ENCODE peak calls at places on chromosomes 5 and 9, in seven cellular contexts. C is DMS153; G is activated naive CD4-positive, alpha-beta T cell treated with anti-CD3 and anti-CD28 coated beads for 36 hours; L is astrocyte of the spinal cord; I is epithelial cell of esophagus; K is NCI-H460; A is GM12865. Q is an unnamed sample.

GRCh38 chr5:154274828-154275185 is 84.3 kb downstream of the GALNT10 start:
- DNase-seq in C (no peak), G (no peak), L (no peak), I (peak), K (no peak), A (no peak), Q (no peak)

GRCh38 chr5:177357459-177358332 is at the start of gene RGS14:
- DNase-seq in C (peak), G (peak), L (peak), I (peak), K (no peak), A (peak), Q (no peak)

GRCh38 chr9:126965541-126966428 is 51.2 kb downstream of the RALGPS1 start:
- DNase-seq in C (no peak), G (peak), L (peak), I (peak), K (peak), A (peak), Q (peak)

GRCh38 chr9:128714586-128715435 is 9.1 kb downstream of the ZDHHC12 start:
- DNase-seq in C (no peak), G (no peak), L (no peak), I (no peak), K (no peak), A (no peak), Q (no peak)

GRCh38 chr5:435961-436640 is 6.9 kb upstream of the EXOC3 start:
- DNase-seq in C (peak), G (no peak), L (no peak), I (peak), K (peak), A (peak), Q (no peak)

GRCh38 chr5:54985301-54986268 is at the start of gene ESM1:
- DNase-seq in C (no peak), G (no peak), L (peak), I (peak), K (peak), A (no peak), Q (no peak)

GRCh38 chr5:56633950-56634349 is 181.4 kb upstream of the MAP3K1 start:
- DNase-seq in C (no peak), G (no peak), L (no peak), I (no peak), K (no peak), A (no peak), Q (no peak)

GRCh38 chr5:141878186-141878770 is at the start of gene PCDH1:
- DNase-seq in C (no peak), G (peak), L (peak), I (peak), K (peak), A (no peak), Q (no peak)

GRCh38 chr5:55691265-55692105 is 20.6 kb downstream of the SLC38A9 start:
- DNase-seq in C (peak), G (no peak), L (peak), I (peak), K (peak), A (peak), Q (no peak)

GRCh38 chr5:35815089-35815936 is 41.4 kb upstream of the IL7R start:
- DNase-seq in C (peak), G (peak), L (peak), I (peak), K (no peak), A (peak), Q (no peak)

GRCh38 chr9:96020822-96021615 is 145.5 kb downstream of the ERCC6L2 start:
- DNase-seq in C (no peak), G (peak), L (peak), I (peak), K (no peak), A (peak), Q (no peak)

GRCh38 chr5:172542651-172543131 is 88.4 kb upstream of the SH3PXD2B start:
- DNase-seq in C (no peak), G (no peak), L (no peak), I (no peak), K (no peak), A (no peak), Q (no peak)

GRCh38 chr5:53002491-53002890 is 13.3 kb downstream of the ITGA2 start:
- DNase-seq in C (no peak), G (no peak), L (no peak), I (no peak), K (no peak), A (no peak), Q (no peak)

GRCh38 chr5:75331095-75332090 is 5.6 kb upstream of the HMGCR start:
- DNase-seq in C (no peak), G (no peak), L (no peak), I (no peak), K (no peak), A (peak), Q (no peak)

GRCh38 chr9:98445576-98445975 is 190.1 kb upstream of the TBC1D2 start:
- DNase-seq in C (no peak), G (no peak), L (no peak), I (no peak), K (no peak), A (no peak), Q (no peak)

GRCh38 chr5:10090074-10090473 is 159.6 kb downstream of the ATPSCKMT start:
- DNase-seq in C (no peak), G (no peak), L (no peak), I (no peak), K (no peak), A (no peak), Q (no peak)

GRCh38 chr5:112555691-112556090 is 136.6 kb upstream of the EPB41L4A start:
- DNase-seq in C (no peak), G (no peak), L (peak), I (no peak), K (no peak), A (no peak), Q (no peak)

GRCh38 chr9:14203366-14204056 is 110.4 kb downstream of the NFIB start:
- DNase-seq in C (no peak), G (no peak), L (peak), I (no peak), K (no peak), A (no peak), Q (peak)

GRCh38 chr5:14399054-14399657 is 182.4 kb upstream of the OTULINL start:
- DNase-seq in C (peak), G (no peak), L (peak), I (peak), K (peak), A (peak), Q (no peak)

GRCh38 chr5:125274211-125274610 is 527.8 kb upstream of the ZNF608 start:
- DNase-seq in C (no peak), G (no peak), L (no peak), I (no peak), K (no peak), A (no peak), Q (no peak)

GRCh38 chr9:35673132-35673997 is at the start of gene CA9:
- DNase-seq in C (no peak), G (no peak), L (no peak), I (peak), K (no peak), A (no peak), Q (peak)

GRCh38 chr5:1931590-1932138 is 48.9 kb upstream of the IRX4 start:
- DNase-seq in C (peak), G (no peak), L (no peak), I (peak), K (no peak), A (no peak), Q (no peak)

GRCh38 chr9:123358181-123358894 is 2.3 kb downstream of the CRB2 start:
- DNase-seq in C (no peak), G (no peak), L (no peak), I (no peak), K (no peak), A (no peak), Q (no peak)

Q was measured in cerebellar nuclear complex.